ENCODE peak calls at places on chromosomes 4 and X, in five cellular contexts. F, N, Z, C and Y are unnamed samples.

GRCh38 chr4:51942108-51942832 is 77.9 kb downstream of the LRRC66 start:
- DNase-seq in F (no peak), N (no peak), Z (peak), C (no peak), Y (peak)

GRCh38 chrX:30680618-30681017 is 27.4 kb downstream of the GK start:
- DNase-seq in F (no peak), N (no peak), Z (no peak), C (no peak), Y (no peak)

GRCh38 chr4:92994727-92995126 is 691.0 kb downstream of the GRID2 start:
- DNase-seq in F (no peak), N (no peak), Z (no peak), C (no peak), Y (no peak)

GRCh38 chr4:53168237-53168636 is 197.6 kb downstream of the SCFD2 start:
- DNase-seq in F (no peak), N (no peak), Z (no peak), C (no peak), Y (no peak)

GRCh38 chr4:159242427-159242826 is 139.5 kb downstream of the RAPGEF2 start:
- DNase-seq in F (no peak), N (no peak), Z (no peak), C (no peak), Y (no peak)

GRCh38 chr4:158649111-158649680 is 22.5 kb downstream of the C4orf46 start:
- DNase-seq in F (no peak), N (no peak), Z (no peak), C (no peak), Y (no peak)

GRCh38 chr4:108173599-108174057 is 4.9 kb upstream of the LEF1 start:
- DNase-seq in F (no peak), N (no peak), Z (no peak), C (no peak), Y (no peak)

GRCh38 chr4:113446019-113446418 is 315.5 kb downstream of the CAMK2D start:
- DNase-seq in F (no peak), N (no peak), Z (peak), C (no peak), Y (peak)

GRCh38 chr4:15749001-15749400 is 29.1 kb upstream of the CD38 start:
- DNase-seq in F (no peak), N (no peak), Z (no peak), C (no peak), Y (no peak)

GRCh38 chr4:8082517-8083055 is 76.0 kb downstream of the ABLIM2 start:
- DNase-seq in F (no peak), N (no peak), Z (no peak), C (no peak), Y (no peak)

GRCh38 chrX:123357941-123358340 is 173.9 kb downstream of the GRIA3 start:
- DNase-seq in F (no peak), N (no peak), Z (no peak), C (no peak), Y (no peak)

GRCh38 chrX:72269671-72270251 is 7.3 kb downstream of the RPS4X start:
- DNase-seq in F (no peak), N (no peak), Z (peak), C (no peak), Y (peak)

GRCh38 chr4:98626350-98626749 is 32.1 kb downstream of the TSPAN5 start:
- DNase-seq in F (peak), N (no peak), Z (peak), C (no peak), Y (peak)

GRCh38 chr4:3708103-3708510 is 58.1 kb upstream of the ADRA2C start:
- DNase-seq in F (no peak), N (no peak), Z (peak), C (no peak), Y (peak)

GRCh38 chrX:69038826-69039225 is 126.4 kb downstream of the PJA1 start:
- DNase-seq in F (no peak), N (no peak), Z (no peak), C (no peak), Y (no peak)

GRCh38 chr4:13233755-13234154 is 250.4 kb downstream of the RAB28 start:
- DNase-seq in F (no peak), N (no peak), Z (no peak), C (no peak), Y (no peak)

GRCh38 chrX:153635788-153636668 is 11.0 kb upstream of the DUSP9 start:
- DNase-seq in F (peak), N (peak), Z (peak), C (no peak), Y (no peak)

GRCh38 chrX:1485033-1485432 is 32.3 kb upstream of the ASMTL start:
- DNase-seq in F (no peak), N (no peak), Z (no peak), C (peak), Y (no peak)